ENCODE peak calls at places on chromosomes 12 and 14, in eight cellular contexts. R is IMR-90, K is AG09309, V is hepatocyte, T is heart right ventricle, L is chondrocyte, W is fibroblast of mammary gland, P is bronchial epithelial cell. F is an unnamed sample.

GRCh38 chr14:57866199-57866755 is 385 bp upstream of the SLC35F4 start:
- DNase-seq in V (no peak), W (no peak), K (no peak), P (no peak), L (no peak), R (no peak), T (no peak), F (no peak)

GRCh38 chr12:108350511-108350910 is 11.4 kb upstream of the CMKLR1 start:
- DNase-seq in V (no peak), T (no peak), L (no peak), R (no peak), K (no peak), P (no peak), W (no peak), F (no peak)

GRCh38 chr14:79306546-79306945 is 904.8 kb downstream of the DIO2 start:
- DNase-seq in K (no peak), W (no peak), V (no peak), L (no peak), P (no peak), T (no peak), R (no peak), F (no peak)

GRCh38 chr14:73237219-73237785 is at the start of gene PAPLN:
- DNase-seq in T (no peak), K (no peak), R (no peak), W (peak), P (no peak), L (no peak), V (peak), F (no peak)

GRCh38 chr12:27213830-27214787 is 30.0 kb upstream of the STK38L start:
- DNase-seq in L (no peak), K (no peak), V (no peak), W (no peak), R (no peak), T (no peak), P (no peak), F (no peak)

GRCh38 chr12:10652192-10652591 is 21.7 kb downstream of the STYK1 start:
- DNase-seq in K (no peak), P (no peak), W (no peak), T (no peak), L (no peak), R (no peak), V (no peak), F (no peak)

GRCh38 chr12:31491819-31492598 is 98.9 kb downstream of the DENND5B start:
- DNase-seq in K (peak), P (peak), L (no peak), R (peak), V (peak), T (no peak), W (peak), F (peak)

GRCh38 chr12:122082621-122083356 is 4.2 kb downstream of the MLXIP start:
- DNase-seq in T (no peak), K (no peak), V (no peak), W (no peak), R (no peak), L (no peak), P (no peak), F (no peak)

GRCh38 chr14:67449096-67449495 is 37.1 kb upstream of the PLEK2 start:
- DNase-seq in T (no peak), V (no peak), P (no peak), R (no peak), K (no peak), L (no peak), W (no peak), F (no peak)

GRCh38 chr14:67457782-67458181 is 30.7 kb downstream of the TMEM229B start:
- DNase-seq in R (no peak), V (no peak), T (peak), P (no peak), W (no peak), K (no peak), L (no peak), F (peak)

GRCh38 chr14:67459336-67459735 is 29.2 kb downstream of the TMEM229B start:
- DNase-seq in R (no peak), W (no peak), K (no peak), L (no peak), V (no peak), P (no peak), T (no peak), F (no peak)

GRCh38 chr14:67456732-67457131 is 31.8 kb downstream of the TMEM229B start:
- DNase-seq in W (no peak), K (no peak), P (no peak), V (no peak), R (no peak), T (no peak), L (no peak), F (no peak)

GRCh38 chr14:67453575-67454300 is 34.8 kb downstream of the TMEM229B start:
- DNase-seq in W (no peak), L (no peak), P (no peak), V (no peak), R (no peak), T (no peak), K (no peak), F (no peak)
- TF ChIP-seq CTCF in W (no peak), L (no peak), P (no peak), V (no peak), R (no peak), T (no peak), K (no peak), F (no peak)

GRCh38 chr14:70855486-70855885 is 46.2 kb upstream of the MAP3K9 start:
- DNase-seq in V (no peak), R (no peak), K (no peak), T (no peak), L (no peak), P (no peak), W (no peak), F (no peak)
- TF ChIP-seq CTCF in V (no peak), R (no peak), K (no peak), T (no peak), L (no peak), P (no peak), W (no peak), F (no peak)

GRCh38 chr12:49827351-49828099 is 688 bp downstream of the NCKAP5L start:
- DNase-seq in W (peak), L (no peak), R (peak), P (peak), K (no peak), T (peak), V (peak), F (no peak)
- TF ChIP-seq CTCF in W (no peak), L (no peak), R (no peak), P (no peak), K (no peak), T (no peak), V (no peak), F (no peak)

DNA sequence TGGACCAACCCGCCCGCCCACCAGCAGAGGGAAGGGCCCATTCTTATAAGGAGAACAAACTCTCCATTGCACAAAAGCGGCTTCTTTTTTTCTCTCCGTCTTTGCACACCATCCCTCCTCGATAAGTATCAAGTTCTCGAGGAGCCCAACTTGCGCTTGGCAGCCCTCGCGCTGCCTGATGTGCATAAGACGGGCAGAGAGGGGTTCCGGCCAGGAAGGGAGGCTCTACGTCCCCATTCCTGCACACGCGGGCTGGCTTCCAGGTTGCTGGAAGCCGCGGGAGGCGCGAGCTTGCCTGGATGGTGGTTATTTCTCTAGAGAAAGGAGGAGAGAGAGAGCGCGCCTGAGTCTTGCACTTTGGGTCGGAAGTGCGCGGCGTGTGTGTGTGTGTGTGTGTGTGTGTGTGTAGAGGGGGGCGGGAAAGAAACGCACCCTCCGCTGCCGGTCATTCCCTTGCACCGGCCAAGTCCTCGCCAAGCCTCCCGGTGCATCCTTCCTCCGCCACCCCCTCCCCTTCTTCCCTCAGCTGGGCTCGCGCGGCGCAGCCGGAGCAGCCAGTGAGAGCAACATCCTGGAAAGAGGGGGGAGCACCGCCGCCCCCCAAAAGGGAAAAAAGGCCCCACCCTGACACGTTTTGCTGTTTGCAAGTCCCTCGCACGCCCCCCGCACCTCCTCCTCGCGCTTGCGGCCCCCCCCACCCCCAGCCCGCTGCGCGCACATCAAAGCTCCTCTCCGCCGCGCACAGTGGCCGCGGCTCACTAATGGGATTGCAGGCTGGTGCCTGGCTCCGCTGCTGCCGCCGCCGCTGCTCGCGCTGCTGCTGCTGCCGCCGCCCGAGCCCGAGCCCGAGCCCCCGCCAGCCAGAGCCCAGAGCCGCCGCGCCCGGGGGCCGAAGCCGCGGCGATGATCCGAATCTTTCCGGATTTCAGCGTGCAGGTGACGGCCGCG is 4.5 kb upstream of the NPAS3 start:
- DNase-seq in W (peak), L (no peak), R (no peak), K (no peak), P (no peak), T (peak), V (peak), F (no peak)
- TF ChIP-seq CTCF in W (no peak), L (peak), R (no peak), K (no peak), P (no peak), T (no peak), V (no peak), F (no peak)

GRCh38 chr14:95196268-95196667 is 38.9 kb upstream of the DICER1 start:
- DNase-seq in R (no peak), W (no peak), L (no peak), V (no peak), T (no peak), K (no peak), P (no peak), F (no peak)
- TF ChIP-seq CTCF in R (no peak), W (peak), L (peak), V (peak), T (peak), K (peak), P (peak), F (no peak)

DNA sequence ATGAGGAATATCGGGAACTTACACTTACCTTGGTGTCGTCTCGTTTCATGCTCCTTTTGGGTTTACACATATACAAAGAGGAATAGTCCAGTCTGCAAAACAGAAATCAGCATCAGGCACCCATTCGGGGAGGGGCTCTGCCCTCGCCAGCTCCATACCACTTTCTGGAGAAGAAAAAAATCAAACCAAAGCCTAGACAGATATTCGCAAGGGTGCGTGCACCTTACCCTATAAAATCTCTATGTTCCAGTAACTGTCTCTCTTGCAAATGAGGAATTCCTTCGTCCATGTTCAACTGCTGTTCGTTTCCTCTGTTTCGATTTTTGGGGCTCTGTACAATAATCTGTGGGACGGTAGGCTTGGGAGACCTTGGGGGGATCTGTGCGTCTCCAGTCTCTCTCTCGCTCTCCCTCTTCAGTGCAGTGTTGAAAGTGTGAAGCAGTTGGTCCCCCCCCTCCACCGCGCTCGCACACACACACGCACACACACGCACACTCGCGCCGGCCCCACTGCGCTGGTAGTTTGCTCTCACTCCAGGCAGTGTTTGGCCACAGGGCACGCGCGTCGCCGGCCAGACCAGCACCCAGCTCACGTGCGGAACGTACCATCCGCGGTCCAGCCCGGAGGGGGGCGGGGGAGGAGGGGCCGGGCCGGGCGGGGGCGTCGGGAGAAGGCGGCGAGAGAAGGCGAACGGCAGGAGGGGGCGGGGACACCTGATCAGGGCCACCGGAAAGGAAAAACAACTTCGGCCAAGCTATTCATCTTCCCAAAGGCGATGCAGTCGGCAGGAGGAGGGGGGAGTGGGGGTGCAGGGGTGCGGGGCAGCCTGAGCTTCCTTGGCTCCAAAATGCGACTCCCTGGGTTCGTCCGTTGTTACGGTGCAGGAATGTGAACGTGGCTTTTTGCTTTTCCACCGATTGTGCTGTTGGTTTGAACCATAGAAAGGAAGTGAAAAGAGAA is at the start of gene BHLHE41:
- DNase-seq in K (no peak), V (peak), R (peak), W (peak), T (peak), L (no peak), P (no peak), F (peak)
- TF ChIP-seq CTCF in K (no peak), V (no peak), R (no peak), W (no peak), T (no peak), L (peak), P (no peak), F (no peak)

F was measured in breast epithelium.